ENCODE peak calls at places on chromosomes 6 and 20, in four cellular contexts. H, K, V and T are unnamed samples.

GRCh38 chr20:25269833-25270170 is 21.9 kb downstream of the PYGB start:
- DNase-seq in K (no peak), H (no peak), V (no peak), T (no peak)

GRCh38 chr6:156867121-156867520 is 89.9 kb downstream of the ARID1B start:
- DNase-seq in H (no peak), K (no peak), V (no peak), T (no peak)

GRCh38 chr6:158894192-158894591 is 75.0 kb upstream of the EZR start:
- DNase-seq in H (no peak), V (no peak), K (peak; percentile 78), T (peak; percentile 78)

GRCh38 chr6:18162401-18162800 is 7.2 kb downstream of the KDM1B start:
- DNase-seq in H (no peak), V (no peak), K (no peak), T (no peak)

GRCh38 chr6:130620338-130620781 is 206.8 kb upstream of the SMLR1 start:
- DNase-seq in K (peak; percentile 41), V (no peak), H (no peak), T (no peak)

GRCh38 chr20:47809561-47809960 is 24.3 kb upstream of the SULF2 start:
- DNase-seq in V (peak; percentile 60), H (no peak), K (no peak), T (no peak)

GRCh38 chr20:63950701-63951397 is 5.4 kb downstream of the UCKL1 start:
- DNase-seq in K (no peak), H (peak; percentile 77), V (no peak), T (no peak)

GRCh38 chr6:152155792-152156191 is 348.3 kb downstream of the ESR1 start:
- DNase-seq in H (no peak), V (no peak), K (no peak), T (no peak)

GRCh38 chr6:35093118-35093445 is 48.1 kb downstream of the TCP11 start:
- DNase-seq in H (no peak), K (no peak), V (no peak), T (peak; percentile 60)

GRCh38 chr6:113182370-113183141 is 674.6 kb upstream of the MARCKS start:
- DNase-seq in H (no peak), V (no peak), K (peak; percentile 71), T (peak; percentile 63)

GRCh38 chr6:75531174-75531573 is 37.6 kb upstream of the FILIP1 start:
- DNase-seq in V (no peak), K (no peak), H (no peak), T (no peak)

GRCh38 chr6:148700713-148701392 is 46.0 kb upstream of the UST start:
- DNase-seq in H (no peak), K (peak; percentile 60), V (no peak), T (peak; percentile 71)

GRCh38 chr6:138757131-138757530 is 16.4 kb upstream of the CCDC28A start:
- DNase-seq in V (no peak), H (no peak), K (no peak), T (no peak)

GRCh38 chr6:135212020-135212806 is 31.1 kb downstream of the MYB start:
- DNase-seq in K (peak; percentile 28), H (no peak), V (no peak), T (peak; percentile 47)

GRCh38 chr20:56733967-56734366 is 104.9 kb downstream of the TFAP2C start:
- DNase-seq in V (no peak), H (no peak), K (no peak), T (no peak)

GRCh38 chr6:163180874-163181541 is 233.5 kb upstream of the QKI start:
- DNase-seq in V (no peak), H (peak; percentile 89), K (peak; percentile 74), T (peak; percentile 17)

GRCh38 chr6:138240476-138241245 is 22.4 kb upstream of the PBOV1 start:
- DNase-seq in H (no peak), K (no peak), V (no peak), T (peak; percentile 37)

GRCh38 chr20:38063911-38064310 is 30.4 kb downstream of the RPRD1B start:
- DNase-seq in V (no peak), H (no peak), K (no peak), T (no peak)

GRCh38 chr6:75268121-75268987 is 16.2 kb downstream of the TMEM30A start:
- DNase-seq in H (no peak), K (no peak), V (no peak), T (no peak)

GRCh38 chr6:122071950-122072647 is 327.4 kb upstream of the HSF2 start:
- DNase-seq in K (no peak), V (no peak), H (no peak), T (no peak)

GRCh38 chr6:97215157-97215769 is 67.8 kb downstream of the MMS22L start:
- DNase-seq in H (peak; percentile 64), K (peak; percentile 77), V (peak; percentile 48), T (peak; percentile 79)
- TF ChIP-seq CTCF in H (peak; percentile 61), K (peak; percentile 67), V (peak; percentile 79), T (peak; percentile 69)

DNA sequence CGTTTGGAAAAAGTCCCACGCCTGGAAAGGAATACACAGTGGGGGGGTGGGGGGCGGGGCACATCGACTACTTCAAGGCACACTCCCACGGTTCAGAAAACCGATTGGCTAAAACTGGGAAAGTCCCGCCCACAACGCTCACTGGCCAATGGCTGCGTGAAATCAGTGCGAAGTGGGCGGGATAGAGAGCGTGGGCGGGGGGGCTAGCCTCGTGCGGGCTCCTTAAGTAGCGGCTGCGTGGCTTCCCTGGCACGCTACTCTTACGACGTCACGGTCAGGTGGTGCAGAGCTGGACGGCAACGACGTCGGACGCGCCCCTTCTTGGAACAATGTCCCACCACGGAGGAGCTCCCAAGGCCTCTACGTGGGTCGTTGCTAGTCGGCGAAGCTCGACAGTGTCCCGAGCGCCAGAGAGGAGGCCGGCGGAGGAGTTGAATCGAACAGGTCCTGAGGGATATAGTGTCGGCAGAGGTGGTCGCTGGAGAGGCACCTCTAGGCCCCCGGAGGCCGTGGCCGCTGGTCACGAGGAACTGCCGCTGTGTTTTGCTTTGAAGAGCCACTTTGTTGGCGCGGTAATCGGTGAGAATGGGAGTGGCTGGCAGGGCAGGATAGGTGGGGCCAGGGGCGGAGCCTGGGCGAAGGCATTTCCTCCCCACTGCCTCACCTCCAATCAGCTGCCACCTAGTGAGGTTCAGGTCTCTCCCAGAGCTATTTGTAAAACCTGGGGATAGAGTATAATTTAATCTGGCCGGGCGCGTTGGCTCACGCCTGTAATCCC is at the start of gene DDX43:
- DNase-seq in V (peak; percentile 29), K (peak; percentile 67), H (no peak), T (peak; percentile 33)
- H3K4me3 ChIP-seq in V (no peak within 1 kb of the TSS), K (no peak within 1 kb of the TSS), H (no peak within 1 kb of the TSS), T (peak within 1 kb of the TSS; percentile 32)

GRCh38 chr6:77178821-77179220 is 284.5 kb downstream of the HTR1B start:
- DNase-seq in H (peak; percentile 2), V (no peak), K (no peak), T (peak; percentile 36)

GRCh38 chr6:77177470-77177869 is 285.8 kb downstream of the HTR1B start:
- DNase-seq in V (no peak), K (no peak), H (no peak), T (no peak)

GRCh38 chr6:77172578-77172977 is 290.7 kb downstream of the HTR1B start:
- DNase-seq in K (no peak), H (no peak), V (no peak), T (no peak)

DNA sequence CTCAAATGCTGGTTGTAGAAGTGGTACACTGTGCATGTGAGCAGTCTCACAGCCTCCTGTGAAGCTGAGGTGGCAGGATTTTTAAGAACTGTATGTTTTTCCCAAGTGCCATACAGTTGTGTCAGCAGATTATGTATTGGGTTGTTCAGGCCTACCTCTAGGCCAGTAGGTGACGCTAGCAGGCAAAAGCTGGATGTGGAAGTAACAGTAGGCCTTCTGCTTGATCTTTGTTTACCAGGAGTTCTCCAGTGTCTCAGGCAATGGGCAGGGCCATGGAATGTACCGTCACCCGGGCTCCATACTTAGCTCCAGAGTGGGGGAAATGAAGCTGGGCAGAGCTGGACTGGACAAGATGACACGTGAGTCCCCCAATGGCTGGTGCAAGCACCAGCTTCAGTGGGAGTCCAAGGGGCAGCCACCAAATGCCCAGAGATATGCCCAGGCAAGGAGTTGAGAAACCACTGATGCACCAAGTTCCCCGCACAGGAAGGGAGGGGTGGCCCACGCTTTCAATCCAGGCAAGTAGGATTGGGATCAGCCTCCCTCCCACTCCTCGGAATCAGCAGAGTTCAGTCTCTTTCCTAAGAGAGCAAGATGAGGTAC is 289.7 kb downstream of the HTR1B start:
- DNase-seq in H (peak; percentile 2), K (no peak), V (peak; percentile 1), T (no peak)
- TF ChIP-seq CTCF in H (peak; percentile 27), K (no peak), V (peak; percentile 55), T (no peak)

DNA sequence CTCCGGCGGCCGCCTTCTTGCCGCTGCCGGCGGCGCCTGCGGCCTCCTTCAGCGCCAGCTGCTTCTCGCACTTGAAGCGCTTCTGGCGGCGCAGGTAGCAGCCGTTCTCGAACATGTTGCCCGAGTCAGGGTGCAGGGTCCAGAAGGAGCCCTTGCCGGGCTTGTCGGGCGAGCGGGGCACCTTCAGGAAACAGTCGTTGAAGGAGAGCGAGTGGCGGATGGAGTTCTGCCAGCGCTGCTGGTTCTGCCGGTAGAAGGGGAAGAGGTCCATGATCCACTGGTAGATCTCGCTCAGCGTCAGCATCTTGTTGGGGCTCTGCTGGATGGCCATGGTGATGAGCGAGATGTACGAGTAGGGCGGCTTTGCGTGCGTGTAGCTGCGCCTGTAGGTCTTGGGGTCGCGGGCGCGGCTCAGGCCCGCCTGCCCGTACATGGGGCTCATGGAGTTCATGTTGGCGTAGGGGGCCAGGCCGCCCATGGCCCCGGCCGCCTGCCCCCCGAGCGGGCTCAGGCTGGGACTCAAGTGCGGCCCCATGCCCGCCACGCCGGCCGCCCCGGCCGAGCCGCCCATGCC is 1.9 kb downstream of the FOXA2 start:
- DNase-seq in V (no peak), H (no peak), K (no peak), T (no peak)
- H3K4me3 ChIP-seq in V (no peak overlapping the region), H (no peak overlapping the region), K (no peak overlapping the region), T (no peak overlapping the region)

DNA sequence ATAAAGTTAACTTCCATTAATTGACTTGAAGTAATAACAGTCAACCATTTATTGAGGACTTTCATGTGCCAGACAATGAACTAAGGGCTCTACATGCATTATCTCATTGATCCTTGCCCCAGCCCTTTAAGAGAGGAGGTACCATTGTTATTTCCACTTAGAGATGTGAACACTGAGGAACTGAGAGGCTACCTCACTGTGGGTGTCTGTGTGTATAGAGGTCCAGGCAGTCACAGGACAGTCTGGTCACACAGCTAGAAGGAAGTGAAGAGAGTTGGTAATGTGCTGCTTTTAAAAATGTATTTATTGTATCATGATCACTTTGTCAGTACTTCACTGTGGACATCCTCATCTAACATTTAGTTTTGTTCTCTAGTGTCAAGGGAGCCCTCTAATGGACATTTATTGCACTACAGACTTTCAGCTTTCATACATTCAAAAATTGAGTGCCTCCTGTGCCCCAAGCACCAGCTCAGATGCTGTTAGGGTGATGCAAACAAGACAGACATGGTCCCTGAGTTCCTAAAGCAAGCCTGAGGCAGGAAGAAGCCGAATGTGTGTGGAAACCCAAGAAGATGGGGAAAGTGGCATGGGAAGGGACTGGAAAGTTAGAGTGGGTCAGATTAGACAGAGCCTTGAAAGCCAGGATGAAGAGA is 122.9 kb downstream of the SLC16A10 start:
- DNase-seq in H (peak; percentile 69), K (peak; percentile 71), V (peak; percentile 61), T (peak; percentile 77)
- TF ChIP-seq CTCF in H (peak; percentile 69), K (peak; percentile 73), V (peak; percentile 81), T (peak; percentile 70)

GRCh38 chr20:62240015-62240685 is 1.8 kb downstream of the OSBPL2 start:
- DNase-seq in H (no peak), V (no peak), K (no peak), T (no peak)
- H3K4me3 ChIP-seq in H (no peak overlapping the region), V (peak overlapping the region; percentile 69), K (no peak overlapping the region), T (no peak overlapping the region)

DNA sequence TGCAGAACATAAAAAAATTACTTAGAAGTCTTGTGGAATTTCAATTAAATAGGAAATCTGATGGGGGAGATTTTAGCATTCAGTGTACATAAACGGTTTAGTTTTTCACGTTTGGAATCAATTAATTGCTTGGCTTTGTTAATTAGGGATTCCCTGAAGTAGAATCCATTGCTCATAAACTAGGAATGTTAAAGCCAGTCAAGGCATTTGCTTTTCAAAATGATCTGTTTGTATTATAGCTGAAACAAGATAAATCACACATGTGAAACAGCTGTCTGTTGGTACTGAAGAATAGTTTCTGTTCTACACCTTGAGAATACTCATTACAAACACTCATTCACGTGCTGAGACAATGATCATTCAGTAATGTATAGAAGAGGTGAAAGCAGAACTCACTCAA is 297.9 kb downstream of the TBC1D7 start:
- DNase-seq in V (no peak), H (no peak), K (no peak), T (no peak)
- TF ChIP-seq CTCF in V (no peak), H (no peak), K (no peak), T (no peak)